ENCODE peak calls at places on chromosomes 7 and 10, in five cellular contexts. M is K562, F is HepG2, P is GM12878, R is H1. E is an unnamed sample.

GRCh38 chr10:119404719-119405504 is 137.6 kb downstream of the RGS10 start:
- DNase-seq in M (no peak), F (no peak), P (no peak), R (no peak), E (no peak)

GRCh38 chr10:29535012-29535777 is 99.6 kb downstream of the SVIL start:
- DNase-seq in M (peak; percentile 38), F (peak; percentile 93), P (no peak), R (no peak), E (no peak)

GRCh38 chr10:22505923-22506685 is 160.8 kb downstream of the SPAG6 start:
- DNase-seq in M (no peak), F (no peak), P (no peak), R (no peak), E (no peak)

GRCh38 chr7:43113622-43114450 is 1.4 kb downstream of the HECW1 start:
- DNase-seq in M (no peak), F (no peak), P (no peak), R (no peak), E (no peak)

GRCh38 chr10:14707441-14707840 is 67.3 kb downstream of the FAM107B start:
- DNase-seq in M (no peak), F (no peak), P (no peak), R (no peak), E (no peak)

GRCh38 chr10:5951167-5951711 is 26.1 kb downstream of the IL15RA start:
- DNase-seq in M (no peak), F (no peak), P (no peak), R (no peak), E (no peak)

GRCh38 chr7:70789481-70790214 is 342.3 kb upstream of the GALNT17 start:
- DNase-seq in M (no peak), F (no peak), P (no peak), R (no peak), E (no peak)

GRCh38 chr7:19754521-19755116 is 18.8 kb downstream of the TMEM196 start:
- DNase-seq in M (peak; percentile 11), F (peak; percentile 35), P (peak; percentile 15), R (no peak), E (peak; percentile 8)

GRCh38 chr7:27922907-27923306 is 182.9 kb downstream of the TAX1BP1 start:
- DNase-seq in M (no peak), F (no peak), P (peak; percentile 38), R (no peak), E (no peak)

GRCh38 chr10:71351087-71351486 is 32.0 kb downstream of the SLC29A3 start:
- DNase-seq in M (no peak), F (no peak), P (no peak), R (no peak), E (no peak)

GRCh38 chr7:22821702-22822485 is 755 bp downstream of the TOMM7 start:
- DNase-seq in M (no peak), F (no peak), P (no peak), R (no peak), E (no peak)
- TF ChIP-seq JUND in M (no peak), F (no peak), P (no peak), R (no peak), E (no peak)

GRCh38 chr10:34730726-34731125 is 84.4 kb downstream of the PARD3 start:
- DNase-seq in M (no peak), F (no peak), P (no peak), R (no peak), E (no peak)

GRCh38 chr10:34729619-34730018 is 85.5 kb downstream of the PARD3 start:
- DNase-seq in M (no peak), F (no peak), P (no peak), R (no peak), E (no peak)

GRCh38 chr10:34732926-34733325 is 82.2 kb downstream of the PARD3 start:
- DNase-seq in M (peak; percentile 17), F (peak; percentile 65), P (no peak), R (no peak), E (no peak)

GRCh38 chr10:34731213-34731612 is 83.9 kb downstream of the PARD3 start:
- DNase-seq in M (no peak), F (no peak), P (no peak), R (no peak), E (no peak)

GRCh38 chr10:34731885-34732701 is 83.0 kb downstream of the PARD3 start:
- DNase-seq in M (no peak), F (no peak), P (no peak), R (no peak), E (no peak)
- TF ChIP-seq JUND in M (no peak), F (no peak), P (no peak), R (no peak), E (no peak)

GRCh38 chr7:131722371-131722770 is 165.9 kb upstream of the PODXL start:
- DNase-seq in M (no peak), F (no peak), P (no peak), R (no peak), E (no peak)
- TF ChIP-seq JUND in M (no peak), F (no peak), P (no peak), R (no peak), E (no peak)

GRCh38 chr7:17299477-17299991 is 1.1 kb downstream of the AHR start:
- DNase-seq in M (no peak), F (no peak), P (no peak), R (no peak), E (peak; percentile 9)

GRCh38 chr7:17297243-17297642 is 1.2 kb upstream of the AHR start:
- DNase-seq in M (no peak), F (no peak), P (no peak), R (no peak), E (no peak)

GRCh38 chr7:17298102-17298839 is at the start of gene AHR:
- DNase-seq in M (no peak), F (peak; percentile 86), P (peak; percentile 62), R (peak; percentile 50), E (peak; percentile 97)

GRCh38 chr7:17300012-17300411 is 1.6 kb downstream of the AHR start:
- DNase-seq in M (no peak), F (no peak), P (no peak), R (no peak), E (no peak)

GRCh38 chr7:17298840-17299476 is 506 bp downstream of the AHR start:
- DNase-seq in M (no peak), F (no peak), P (no peak), R (no peak), E (peak; percentile 59)
- TF ChIP-seq JUND in M (no peak), F (no peak), P (no peak), R (no peak), E (no peak)

GRCh38 chr10:132399117-132400035 is 2.4 kb downstream of the PWWP2B start:
- DNase-seq in M (no peak), F (no peak), P (no peak), R (no peak), E (no peak)

GRCh38 chr10:132396495-132397035 is 435 bp upstream of the PWWP2B start:
- DNase-seq in M (peak; percentile 86), F (peak; percentile 26), P (no peak), R (no peak), E (no peak)

GRCh38 chr10:132398566-132398991 is 1.6 kb downstream of the PWWP2B start:
- DNase-seq in M (no peak), F (no peak), P (no peak), R (no peak), E (no peak)

GRCh38 chr10:132397036-132397541 is at the start of gene PWWP2B:
- DNase-seq in M (peak; percentile 73), F (no peak), P (no peak), R (no peak), E (no peak)

GRCh38 chr10:132397671-132398565 is 918 bp downstream of the PWWP2B start:
- DNase-seq in M (no peak), F (no peak), P (no peak), R (no peak), E (no peak)
- TF ChIP-seq JUND in M (no peak), F (no peak), P (no peak), R (no peak), E (no peak)

GRCh38 chr7:107966701-107967100 is 36.3 kb downstream of the LAMB1 start:
- DNase-seq in M (no peak), F (peak; percentile 90), P (no peak), R (peak; percentile 38), E (no peak)
- TF ChIP-seq JUND in M (no peak), F (no peak), P (no peak), R (no peak), E (no peak)

GRCh38 chr10:102065561-102066420 is 642 bp downstream of the HPS6 start:
- DNase-seq in M (no peak), F (no peak), P (no peak), R (no peak), E (peak; percentile 49)

GRCh38 chr10:102066421-102067068 is 1.4 kb downstream of the HPS6 start:
- DNase-seq in M (no peak), F (no peak), P (no peak), R (no peak), E (no peak)

GRCh38 chr10:102068216-102068615 is 3.1 kb downstream of the HPS6 start:
- DNase-seq in M (peak; percentile 30), F (no peak), P (no peak), R (no peak), E (peak; percentile 32)

GRCh38 chr10:102069066-102069465 is 3.9 kb downstream of the HPS6 start:
- DNase-seq in M (no peak), F (no peak), P (no peak), R (no peak), E (no peak)

GRCh38 chr10:102067091-102067916 is 2.2 kb downstream of the HPS6 start:
- DNase-seq in M (no peak), F (no peak), P (no peak), R (no peak), E (no peak)
- TF ChIP-seq JUND in M (no peak), F (no peak), P (no peak), R (no peak), E (no peak)

GRCh38 chr7:128019330-128019729 is 11.9 kb downstream of the LRRC4 start:
- DNase-seq in M (no peak), F (no peak), P (no peak), R (no peak), E (no peak)
- TF ChIP-seq JUND in M (no peak), F (no peak), P (no peak), R (no peak), E (no peak)

GRCh38 chr10:124640538-124641231 is 103.5 kb downstream of the FAM53B start:
- DNase-seq in M (peak; percentile 46), F (no peak), P (peak; percentile 24), R (no peak), E (no peak)
- TF ChIP-seq JUND in M (no peak), F (no peak), P (no peak), R (no peak), E (no peak)

E was measured in T47D.